ENCODE peak calls at places on chromosomes 4 and X, in nine cellular contexts. Y, G, M, T, S, U, R, F and Q are unnamed samples.

GRCh38 chrX:123773258-123773978 is 40.6 kb upstream of the THOC2 start:
- DNase-seq in R (no peak), M (no peak), T (no peak), Y (no peak), G (no peak), S (no peak), U (no peak), F (no peak), Q (no peak)

GRCh38 chr4:140876597-140877364 is 120.6 kb upstream of the TBC1D9 start:
- DNase-seq in F (no peak), S (no peak), U (no peak), Y (peak; percentile 66), T (no peak), R (no peak), M (no peak), G (no peak), Q (no peak)

GRCh38 chrX:10847333-10847732 is 226.9 kb upstream of the MID1 start:
- DNase-seq in F (no peak), T (no peak), R (no peak), M (no peak), G (no peak), U (no peak), Y (peak; percentile 29), S (no peak), Q (no peak)

GRCh38 chrX:73028876-73029275 is 26.1 kb downstream of the PABPC1L2B start:
- DNase-seq in T (no peak), R (no peak), U (no peak), Y (no peak), F (no peak), M (no peak), S (no peak), G (no peak), Q (no peak)

GRCh38 chrX:54818221-54818620 is 10.7 kb downstream of the MAGED2 start:
- DNase-seq in Y (no peak), T (no peak), F (no peak), S (no peak), G (no peak), R (no peak), U (no peak), M (no peak), Q (no peak)

GRCh38 chrX:133482345-133483041 is 67.2 kb upstream of the GPC4 start:
- DNase-seq in G (no peak), M (no peak), R (no peak), T (no peak), Y (peak; percentile 52), U (no peak), S (no peak), F (peak; percentile 36), Q (no peak)

GRCh38 chr4:140266958-140267568 is 106.4 kb upstream of the SCOC start:
- DNase-seq in G (no peak), M (no peak), R (no peak), T (no peak), U (no peak), Y (peak; percentile 92), F (no peak), S (no peak), Q (no peak)

GRCh38 chr4:7928711-7929505 is 10.8 kb downstream of the AFAP1 start:
- DNase-seq in F (no peak), M (no peak), S (no peak), U (peak; percentile 2), G (no peak), R (peak; percentile 56), T (no peak), Y (no peak), Q (no peak)

GRCh38 chrX:45852884-45853283 is 652.2 kb upstream of the DIPK2B start:
- DNase-seq in G (no peak), S (no peak), M (no peak), T (no peak), Y (no peak), F (no peak), U (no peak), R (no peak), Q (no peak)

GRCh38 chrX:154799554-154800348 is 5.5 kb downstream of the MPP1 start:
- DNase-seq in T (no peak), M (no peak), F (peak; percentile 33), Y (peak; percentile 35), R (peak; percentile 90), S (peak; percentile 62), G (peak; percentile 28), U (no peak), Q (no peak)

GRCh38 chr4:52051615-52052474 is 741 bp downstream of the SPATA18 start:
- DNase-seq in R (peak; percentile 74), T (peak; percentile 85), Y (peak; percentile 89), U (no peak), S (peak; percentile 82), G (peak; percentile 47), F (peak; percentile 82), M (no peak), Q (no peak)

GRCh38 chrX:121389976-121390709 is 342.7 kb downstream of the GLUD2 start:
- DNase-seq in S (no peak), G (no peak), T (no peak), F (no peak), Y (no peak), M (no peak), R (peak; percentile 30), U (peak; percentile 40), Q (no peak)

GRCh38 chrX:31423575-31424284 is 351.9 kb upstream of the FTHL17 start:
- DNase-seq in T (peak; percentile 39), Y (peak; percentile 62), M (peak; percentile 14), S (peak; percentile 35), U (no peak), G (peak; percentile 23), R (peak; percentile 15), F (peak; percentile 19), Q (no peak)

GRCh38 chr4:137125011-137125410 is 407.3 kb downstream of the PCDH18 start:
- DNase-seq in M (no peak), S (no peak), Y (peak; percentile 55), R (no peak), F (no peak), U (peak; percentile 22), T (peak; percentile 13), G (no peak), Q (no peak)

GRCh38 chr4:186158021-186158859 is 33.1 kb upstream of the CYP4V2 start:
- DNase-seq in T (no peak), F (no peak), Y (no peak), U (no peak), R (no peak), S (no peak), M (no peak), G (no peak), Q (no peak)

GRCh38 chr4:7987148-7987989 is 47.7 kb upstream of the AFAP1 start:
- DNase-seq in M (peak; percentile 64), F (peak; percentile 79), T (peak; percentile 73), G (peak; percentile 73), S (peak; percentile 81), Y (peak; percentile 77), U (peak; percentile 65), R (peak; percentile 69), Q (no peak)

GRCh38 chr4:170026253-170026991 is at the start of gene MFAP3L:
- DNase-seq in T (peak; percentile 86), Y (peak; percentile 84), U (peak; percentile 75), M (peak; percentile 71), R (peak; percentile 63), G (peak; percentile 80), F (peak; percentile 91), S (peak; percentile 92), Q (peak; percentile 16)

GRCh38 chrX:115642895-115643530 is 82.0 kb downstream of the PLS3 start:
- DNase-seq in F (peak; percentile 14), Y (peak; percentile 77), G (peak; percentile 71), U (peak; percentile 15), R (peak; percentile 6), T (peak; percentile 35), M (peak; percentile 14), S (peak; percentile 36), Q (no peak)

GRCh38 chr4:38130884-38131283 is 170.7 kb downstream of the PTTG2 start:
- DNase-seq in T (no peak), F (no peak), U (no peak), Y (no peak), R (no peak), S (no peak), M (no peak), G (no peak), Q (no peak)
- TF ChIP-seq POLR2A in T (no peak), F (no peak), U (no peak), Y (no peak), R (no peak), S (no peak), M (no peak), G (no peak), Q (no peak)

GRCh38 chrX:2708601-2709200 is 17.6 kb downstream of the CD99 start:
- DNase-seq in G (no peak), R (no peak), S (no peak), T (no peak), M (no peak), U (no peak), F (no peak), Y (no peak), Q (no peak)
- H3K27ac ChIP-seq in G (no peak overlapping the region), R (no peak overlapping the region), S (no peak overlapping the region), T (no peak overlapping the region), M (no peak overlapping the region), U (no peak overlapping the region), F (peak overlapping the region; percentile 77), Y (no peak overlapping the region), Q (peak overlapping the region; percentile 72)

GRCh38 chr4:6695660-6696581 is 2.2 kb downstream of the S100P start:
- DNase-seq in T (no peak), Y (peak; percentile 16), M (no peak), F (peak; percentile 71), U (no peak), R (peak; percentile 96), S (peak; percentile 83), G (no peak), Q (no peak)

GRCh38 chr4:6692806-6693205 is 872 bp upstream of the S100P start:
- DNase-seq in T (peak; percentile 1), S (no peak), G (no peak), R (peak; percentile 59), M (no peak), U (no peak), F (no peak), Y (peak; percentile 42), Q (no peak)

GRCh38 chr4:6693274-6694176 is at the start of gene S100P:
- DNase-seq in R (peak; percentile 86), F (peak; percentile 41), G (no peak), M (no peak), U (no peak), T (peak; percentile 5), S (peak; percentile 67), Y (no peak), Q (no peak)

GRCh38 chr4:6692379-6692778 is 1.3 kb upstream of the S100P start:
- DNase-seq in S (no peak), M (no peak), Y (no peak), T (no peak), F (no peak), U (no peak), R (no peak), G (no peak), Q (no peak)

GRCh38 chr4:6694177-6694901 is 661 bp downstream of the S100P start:
- DNase-seq in F (no peak), U (no peak), G (no peak), S (no peak), R (no peak), T (no peak), Y (no peak), M (no peak), Q (no peak)
- TF ChIP-seq POLR2A in F (no peak), U (no peak), G (no peak), S (no peak), R (no peak), T (no peak), Y (no peak), M (no peak), Q (no peak)

DNA sequence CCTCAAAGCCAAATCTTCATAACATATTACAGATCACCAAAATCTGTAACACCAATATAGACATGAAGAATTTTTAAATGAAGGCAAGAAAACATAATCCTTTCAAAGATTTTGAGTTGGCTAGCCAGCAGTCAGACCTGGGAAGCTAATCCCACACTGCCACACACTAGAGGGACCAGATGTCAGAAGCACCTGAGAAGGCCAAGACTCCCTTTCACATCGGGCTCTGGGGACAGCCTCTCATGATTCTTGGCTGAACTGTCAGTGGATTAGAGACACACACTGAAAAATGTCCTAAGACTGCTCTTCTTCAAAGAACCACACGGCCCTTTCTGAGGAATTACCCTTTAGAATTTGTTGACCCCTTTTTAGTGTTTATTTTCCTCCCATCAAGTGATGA is 28.2 kb upstream of the SPATA4 start:
- DNase-seq in G (no peak), F (no peak), S (no peak), T (no peak), U (no peak), R (no peak), Y (no peak), M (no peak), Q (no peak)
- H3K27ac ChIP-seq in G (no peak overlapping the region), F (no peak overlapping the region), S (no peak overlapping the region), T (no peak overlapping the region), U (no peak overlapping the region), R (no peak overlapping the region), Y (no peak overlapping the region), M (no peak overlapping the region), Q (no peak overlapping the region)